ENCODE peak calls at places on chromosomes 2 and 18, in nine cellular contexts. C is neural progenitor cell, M is PC-3, Q is tibial artery, A is heart right ventricle, W is cardiac muscle cell, G is adrenal gland, Y is hepatocyte, V is fibroblast of lung. T is an unnamed sample.
A peak's percentile ranks its signal among the peaks of the same experiment; 100 is the strongest.

GRCh38 chr2:134771313-134771801 is 52.6 kb upstream of the TMEM163 start:
- DNase-seq in W (no peak), Y (no peak), C (no peak), M (peak; percentile 41), G (no peak), Q (no peak), A (no peak), V (no peak), T (no peak)

GRCh38 chr2:222499226-222499625 is 74.9 kb downstream of the SGPP2 start:
- DNase-seq in W (no peak), G (no peak), C (no peak), A (no peak), Q (no peak), V (no peak), Y (no peak), M (no peak), T (no peak)

GRCh38 chr2:240835528-240835927 is 15.5 kb upstream of the KIF1A start:
- DNase-seq in W (no peak), Q (no peak), C (no peak), V (no peak), Y (no peak), M (no peak), G (no peak), A (no peak), T (no peak)

GRCh38 chr2:49619804-49620203 is 465.5 kb upstream of the FSHR start:
- DNase-seq in C (peak; percentile 16), A (no peak), V (no peak), W (peak; percentile 3), G (no peak), Y (peak; percentile 8), M (no peak), Q (no peak), T (no peak)

GRCh38 chr2:128285329-128285931 is 33.2 kb downstream of the HS6ST1 start:
- DNase-seq in M (no peak), C (no peak), Q (no peak), V (no peak), G (peak; percentile 14), A (no peak), W (no peak), Y (no peak), T (no peak)

GRCh38 chr2:69764286-69765058 is 22.5 kb downstream of the ANXA4 start:
- DNase-seq in G (no peak), M (no peak), Y (peak; percentile 73), C (no peak), W (no peak), A (no peak), V (peak; percentile 59), Q (no peak), T (no peak)

GRCh38 chr2:145725876-145726275 is 1206.0 kb upstream of the ZEB2 start:
- DNase-seq in G (no peak), W (no peak), C (no peak), M (no peak), Q (no peak), Y (no peak), V (no peak), A (no peak), T (no peak)

GRCh38 chr18:41938445-41938844 is 16.6 kb upstream of the PIK3C3 start:
- DNase-seq in V (peak; percentile 97), Y (no peak), Q (no peak), M (peak; percentile 21), W (peak; percentile 79), A (no peak), G (no peak), C (no peak), T (peak; percentile 94)

GRCh38 chr18:45728341-45729010 is 4.5 kb downstream of the SLC14A1 start:
- DNase-seq in Y (no peak), W (peak; percentile 51), V (peak; percentile 89), M (no peak), C (no peak), G (no peak), Q (no peak), A (no peak), T (no peak)

GRCh38 chr2:117815946-117816345 is 1.5 kb downstream of the DDX18 start:
- DNase-seq in V (no peak), Y (no peak), C (no peak), G (no peak), W (no peak), Q (no peak), A (no peak), M (no peak), T (no peak)

GRCh38 chr18:10053861-10054260 is 140.0 kb downstream of the VAPA start:
- DNase-seq in V (no peak), W (no peak), Q (peak; percentile 61), G (no peak), A (no peak), M (no peak), C (no peak), Y (no peak), T (no peak)

GRCh38 chr2:19264847-19265246 is 93.6 kb downstream of the OSR1 start:
- DNase-seq in M (no peak), V (no peak), A (no peak), C (no peak), Y (no peak), W (no peak), Q (no peak), G (no peak), T (no peak)

GRCh38 chr2:241070811-241071676 is 31.0 kb downstream of the MTERF4 start:
- DNase-seq in A (no peak), Q (no peak), G (no peak), V (no peak), C (no peak), M (no peak), W (no peak), Y (no peak), T (no peak)

GRCh38 chr2:218367415-218368149 is 10.9 kb downstream of the CATIP start:
- DNase-seq in V (peak; percentile 78), G (peak; percentile 91), W (peak; percentile 87), A (peak; percentile 92), Y (peak; percentile 93), M (peak; percentile 69), C (peak; percentile 92), Q (peak; percentile 94), T (peak; percentile 27)

GRCh38 chr18:58965291-58965929 is 100.7 kb downstream of the ZNF532 start:
- DNase-seq in G (no peak), V (no peak), A (no peak), Q (no peak), W (no peak), M (no peak), Y (no peak), C (peak; percentile 25), T (no peak)

GRCh38 chr2:197704434-197705142 is 581 bp upstream of the MARS2 start:
- DNase-seq in Q (no peak), V (no peak), W (no peak), A (no peak), Y (no peak), M (no peak), C (no peak), G (no peak), T (no peak)

GRCh38 chr2:5691659-5692529 is at the start of gene SOX11:
- DNase-seq in W (peak; percentile 70), G (no peak), Q (no peak), M (no peak), V (peak; percentile 95), C (peak; percentile 97), Y (peak; percentile 97), A (peak; percentile 58), T (peak; percentile 94)
- H3K4me3 ChIP-seq in W (peak within 1 kb of the TSS; percentile 91), G (no peak within 1 kb of the TSS), Q (no peak within 1 kb of the TSS), M (no peak within 1 kb of the TSS), V (peak within 1 kb of the TSS; percentile 84), C (peak within 1 kb of the TSS; percentile 96), Y (peak within 1 kb of the TSS; percentile 73), A (peak within 1 kb of the TSS; percentile 38), T (peak within 1 kb of the TSS; percentile 84)

DNA sequence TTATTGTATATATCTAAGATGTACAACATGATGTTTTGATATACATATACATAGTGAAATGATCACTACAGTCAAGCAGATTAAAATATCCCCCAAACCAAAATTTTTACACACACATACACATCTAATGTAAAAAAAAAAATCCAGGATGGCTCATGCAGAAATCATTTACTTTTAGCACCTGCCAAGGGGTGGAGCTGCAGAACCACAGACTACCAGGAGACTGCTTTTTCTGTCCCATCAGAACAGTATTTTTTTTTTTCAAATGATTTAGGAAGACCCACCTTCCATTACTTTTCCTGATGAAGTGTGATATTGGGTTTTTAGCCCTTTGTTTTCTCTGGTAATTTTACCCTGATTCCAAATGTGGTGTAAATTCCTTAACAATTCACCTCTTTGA is 61.9 kb downstream of the AQP4 start:
- DNase-seq in M (no peak), Y (no peak), G (no peak), C (no peak), Q (no peak), W (no peak), V (no peak), A (no peak), T (no peak)
- TF ChIP-seq CTCF in M (no peak), Y (no peak), G (no peak), C (peak; percentile 43), Q (no peak), W (no peak), V (no peak), A (no peak), T (no peak)

GRCh38 chr2:45571940-45572339 is 39.1 kb downstream of the SRBD1 start:
- DNase-seq in W (no peak), M (no peak), C (no peak), V (no peak), A (no peak), Q (no peak), Y (no peak), G (no peak), T (no peak)

GRCh38 chr2:45568935-45569334 is 42.1 kb downstream of the SRBD1 start:
- DNase-seq in W (peak; percentile 5), M (peak; percentile 14), G (no peak), A (no peak), C (no peak), Q (no peak), Y (no peak), V (peak; percentile 45), T (no peak)

GRCh38 chr2:45567974-45568789 is 42.9 kb downstream of the SRBD1 start:
- DNase-seq in Y (peak; percentile 16), V (peak; percentile 28), C (no peak), A (no peak), W (peak; percentile 59), Q (no peak), G (no peak), M (peak; percentile 3), T (peak; percentile 25)

GRCh38 chr2:45570671-45571334 is 40.3 kb downstream of the SRBD1 start:
- DNase-seq in G (no peak), Y (no peak), W (peak; percentile 20), A (no peak), M (peak; percentile 23), Q (no peak), V (peak; percentile 20), C (peak; percentile 6), T (peak; percentile 29)

GRCh38 chr2:45567288-45567963 is 43.6 kb downstream of the SRBD1 start:
- DNase-seq in C (no peak), Q (no peak), A (no peak), Y (no peak), G (no peak), M (no peak), V (no peak), W (no peak), T (no peak)
- H3K27ac ChIP-seq in C (no peak overlapping the region), Q (no peak overlapping the region), A (peak overlapping the region; percentile 37), Y (peak overlapping the region; percentile 39), G (peak overlapping the region; percentile 56), M (peak overlapping the region; percentile 1), V (no peak overlapping the region), W (no peak overlapping the region), T (peak overlapping the region; percentile 85)

DNA sequence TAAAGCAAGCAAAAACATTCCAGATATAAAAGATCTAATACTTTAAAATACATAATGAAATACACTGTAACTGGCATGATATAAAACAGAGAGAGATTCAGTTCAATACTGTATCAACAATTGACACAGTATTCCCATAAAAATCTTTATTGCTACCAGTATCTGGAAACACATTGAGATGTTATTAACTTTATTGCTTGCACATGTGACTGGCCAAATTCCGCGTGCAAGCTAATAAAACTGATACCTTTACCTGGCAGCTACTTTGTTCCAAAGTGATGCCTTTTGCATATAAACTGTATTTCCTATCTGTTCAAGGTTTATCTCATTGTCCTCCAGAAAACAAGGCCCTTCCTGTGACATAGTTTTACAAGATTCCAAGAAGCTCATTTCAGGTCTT is 15.4 kb upstream of the REG1B start:
- DNase-seq in Y (peak; percentile 11), V (no peak), A (no peak), W (no peak), M (no peak), G (no peak), C (no peak), Q (no peak), T (no peak)
- H3K4me3 ChIP-seq in Y (no peak overlapping the region), V (no peak overlapping the region), A (no peak overlapping the region), W (no peak overlapping the region), M (no peak overlapping the region), G (no peak overlapping the region), C (no peak overlapping the region), Q (no peak overlapping the region), T (no peak overlapping the region)